ENCODE peak calls at places on chromosomes 1 and 21, in five cellular contexts. One of them, this sample, is unnamed.

GRCh38 chr1:210815641-210816040 is 318.3 kb downstream of the KCNH1 start:
- DNase-seq in right cardiac atrium: no peak
- DNase-seq in A549: no peak
- DNase-seq in pancreas: no peak
- DNase-seq in trophoblast cell: no peak
- DNase-seq in this sample: no peak

GRCh38 chr1:54569339-54569738 is 21.3 kb downstream of the ACOT11 start:
- DNase-seq in A549: no peak
- DNase-seq in trophoblast cell: no peak
- DNase-seq in pancreas: no peak
- DNase-seq in right cardiac atrium: no peak
- DNase-seq in this sample: no peak

GRCh38 chr1:39080884-39081265 is 54.7 kb downstream of the NDUFS5 start:
- DNase-seq in right cardiac atrium: peak
- DNase-seq in A549: no peak
- DNase-seq in trophoblast cell: no peak
- DNase-seq in pancreas: peak
- DNase-seq in this sample: no peak

GRCh38 chr1:180498594-180498993 is 3.8 kb downstream of the ACBD6 start:
- DNase-seq in pancreas: no peak
- DNase-seq in A549: no peak
- DNase-seq in right cardiac atrium: no peak
- DNase-seq in trophoblast cell: peak
- DNase-seq in this sample: no peak

GRCh38 chr1:1891349-1892078 is 627 bp upstream of the GNB1 start:
- DNase-seq in right cardiac atrium: peak
- DNase-seq in A549: peak
- DNase-seq in trophoblast cell: peak
- DNase-seq in pancreas: peak
- DNase-seq in this sample: peak

GRCh38 chr1:6292134-6292533 is 31.2 kb upstream of the GPR153 start:
- DNase-seq in pancreas: no peak
- DNase-seq in right cardiac atrium: no peak
- DNase-seq in A549: no peak
- DNase-seq in trophoblast cell: no peak
- DNase-seq in this sample: no peak

GRCh38 chr1:117128323-117129079 is 7.0 kb upstream of the TRIM45 start:
- DNase-seq in right cardiac atrium: no peak
- DNase-seq in trophoblast cell: peak
- DNase-seq in pancreas: no peak
- DNase-seq in A549: peak
- DNase-seq in this sample: no peak

GRCh38 chr1:182086620-182087019 is 25.1 kb upstream of the ZNF648 start:
- DNase-seq in trophoblast cell: peak
- DNase-seq in pancreas: no peak
- DNase-seq in right cardiac atrium: no peak
- DNase-seq in A549: no peak
- DNase-seq in this sample: no peak

GRCh38 chr1:116373451-116374339 is 651 bp downstream of the ATP1A1 start:
- DNase-seq in right cardiac atrium: peak
- DNase-seq in A549: no peak
- DNase-seq in trophoblast cell: peak
- DNase-seq in pancreas: peak
- DNase-seq in this sample: peak

GRCh38 chr1:19430121-19431068 is 54.9 kb downstream of the CAPZB start:
- DNase-seq in A549: peak
- DNase-seq in right cardiac atrium: no peak
- DNase-seq in pancreas: no peak
- DNase-seq in trophoblast cell: peak
- DNase-seq in this sample: peak

GRCh38 chr1:1434131-1434811 is 1.2 kb upstream of the VWA1 start:
- DNase-seq in A549: no peak
- DNase-seq in trophoblast cell: no peak
- DNase-seq in pancreas: peak
- DNase-seq in right cardiac atrium: peak
- DNase-seq in this sample: peak

DNA sequence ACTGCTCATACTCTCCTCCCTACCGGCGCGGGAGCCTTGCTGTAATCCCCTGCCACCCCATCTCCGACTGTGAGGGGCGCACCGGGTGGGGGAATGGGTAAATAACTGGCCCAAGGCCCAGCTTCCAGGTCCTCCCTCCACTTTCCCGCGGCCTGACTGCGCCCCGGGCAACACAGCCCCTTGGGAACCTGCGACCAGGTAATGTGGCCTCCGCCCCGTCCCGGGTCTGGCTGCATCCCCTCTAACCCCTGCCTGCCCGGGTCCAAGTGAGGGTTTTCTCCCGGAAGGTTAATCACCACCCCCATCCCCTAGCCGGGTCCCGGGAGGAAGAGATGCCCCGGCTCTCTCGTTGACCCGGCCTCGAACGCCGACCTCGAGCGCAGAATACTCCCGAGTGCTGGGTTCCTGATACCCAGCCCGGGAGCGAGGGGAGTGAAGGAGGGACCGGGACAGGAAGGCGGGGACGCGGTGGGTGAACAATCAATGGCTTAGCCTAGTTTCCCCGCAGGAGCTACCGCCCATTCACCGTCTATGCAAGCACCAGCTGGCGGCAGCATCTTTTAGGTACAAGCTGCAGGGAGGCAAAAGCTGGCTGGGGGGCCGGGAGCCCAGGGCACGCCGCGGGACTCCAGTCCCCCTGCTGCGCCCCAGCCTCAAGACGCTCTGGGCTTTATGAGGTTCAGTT is 5.9 kb upstream of the LHX9 start:
- DNase-seq in A549: no peak
- DNase-seq in trophoblast cell: no peak
- DNase-seq in right cardiac atrium: no peak
- DNase-seq in pancreas: no peak
- DNase-seq in this sample: no peak
- H3K4me3 ChIP-seq in A549: peak
- H3K4me3 ChIP-seq in trophoblast cell: no peak
- H3K4me3 ChIP-seq in right cardiac atrium: peak
- H3K4me3 ChIP-seq in pancreas: no peak
- H3K4me3 ChIP-seq in this sample: no peak

GRCh38 chr1:247360991-247361721 is 29.5 kb upstream of the ZNF496 start:
- DNase-seq in A549: no peak
- DNase-seq in right cardiac atrium: peak
- DNase-seq in trophoblast cell: peak
- DNase-seq in pancreas: no peak
- DNase-seq in this sample: no peak
- H3K27ac ChIP-seq in A549: no peak
- H3K27ac ChIP-seq in right cardiac atrium: peak
- H3K27ac ChIP-seq in trophoblast cell: no peak
- H3K27ac ChIP-seq in pancreas: no peak
- H3K27ac ChIP-seq in this sample: peak

GRCh38 chr1:173206816-173207595 is at the start of gene TNFSF4:
- DNase-seq in right cardiac atrium: no peak
- DNase-seq in A549: no peak
- DNase-seq in pancreas: no peak
- DNase-seq in trophoblast cell: peak
- DNase-seq in this sample: no peak
- H3K4me3 ChIP-seq in right cardiac atrium: no peak
- H3K4me3 ChIP-seq in A549: no peak
- H3K4me3 ChIP-seq in pancreas: no peak
- H3K4me3 ChIP-seq in trophoblast cell: no peak
- H3K4me3 ChIP-seq in this sample: no peak

GRCh38 chr21:26405071-26405470 is 168.0 kb downstream of the CYYR1 start:
- DNase-seq in A549: no peak
- DNase-seq in right cardiac atrium: no peak
- DNase-seq in pancreas: no peak
- DNase-seq in trophoblast cell: peak
- DNase-seq in this sample: no peak
- H3K27ac ChIP-seq in A549: peak
- H3K27ac ChIP-seq in right cardiac atrium: no peak
- H3K27ac ChIP-seq in pancreas: no peak
- H3K27ac ChIP-seq in trophoblast cell: peak
- H3K27ac ChIP-seq in this sample: no peak

GRCh38 chr1:43285269-43285986 is at the start of gene C1orf210:
- DNase-seq in trophoblast cell: peak
- DNase-seq in pancreas: peak
- DNase-seq in right cardiac atrium: no peak
- DNase-seq in A549: no peak
- DNase-seq in this sample: peak
- H3K4me3 ChIP-seq in trophoblast cell: peak
- H3K4me3 ChIP-seq in pancreas: peak
- H3K4me3 ChIP-seq in right cardiac atrium: no peak
- H3K4me3 ChIP-seq in A549: no peak
- H3K4me3 ChIP-seq in this sample: peak

GRCh38 chr1:203063287-203063686 is 22.5 kb downstream of the MYOG start:
- DNase-seq in A549: no peak
- DNase-seq in pancreas: no peak
- DNase-seq in right cardiac atrium: no peak
- DNase-seq in trophoblast cell: no peak
- DNase-seq in this sample: no peak

GRCh38 chr1:203065191-203065590 is 20.6 kb downstream of the MYOG start:
- DNase-seq in A549: no peak
- DNase-seq in right cardiac atrium: no peak
- DNase-seq in trophoblast cell: no peak
- DNase-seq in pancreas: no peak
- DNase-seq in this sample: no peak

GRCh38 chr1:203072002-203072607 is 13.7 kb downstream of the MYOG start:
- DNase-seq in trophoblast cell: no peak
- DNase-seq in pancreas: no peak
- DNase-seq in right cardiac atrium: no peak
- DNase-seq in A549: no peak
- DNase-seq in this sample: no peak

GRCh38 chr1:203069028-203069804 is 16.6 kb downstream of the MYOG start:
- DNase-seq in A549: no peak
- DNase-seq in trophoblast cell: no peak
- DNase-seq in pancreas: no peak
- DNase-seq in right cardiac atrium: no peak
- DNase-seq in this sample: no peak

DNA sequence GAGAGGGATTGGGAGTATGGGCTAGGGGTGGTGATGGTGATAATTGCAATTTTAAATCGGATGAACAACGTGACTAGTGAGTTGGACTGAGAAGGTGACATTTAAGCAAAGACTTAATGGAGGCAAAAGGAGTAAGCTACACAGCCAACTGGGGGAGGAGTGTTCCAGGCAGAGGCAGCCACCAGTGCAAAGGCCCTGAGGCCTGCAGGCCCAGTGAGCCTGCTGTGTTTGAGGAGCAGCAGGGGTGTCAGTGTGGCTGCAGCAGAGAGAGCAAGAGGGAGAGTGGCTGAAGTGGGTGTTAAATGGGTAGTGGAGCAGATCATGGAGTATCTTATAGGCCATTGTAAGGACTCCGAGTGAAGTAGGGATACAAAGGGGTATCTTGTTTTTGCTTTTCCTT is 18.8 kb downstream of the MYOG start:
- DNase-seq in trophoblast cell: no peak
- DNase-seq in pancreas: no peak
- DNase-seq in A549: no peak
- DNase-seq in right cardiac atrium: no peak
- DNase-seq in this sample: no peak
- H3K27ac ChIP-seq in trophoblast cell: no peak
- H3K27ac ChIP-seq in pancreas: no peak
- H3K27ac ChIP-seq in A549: no peak
- H3K27ac ChIP-seq in right cardiac atrium: no peak
- H3K27ac ChIP-seq in this sample: no peak

GRCh38 chr1:15617874-15618684 is 821 bp downstream of the DDI2 start:
- DNase-seq in A549: no peak
- DNase-seq in pancreas: no peak
- DNase-seq in right cardiac atrium: no peak
- DNase-seq in trophoblast cell: peak
- DNase-seq in this sample: no peak

GRCh38 chr1:15616704-15617172 is 520 bp upstream of the DDI2 start:
- DNase-seq in trophoblast cell: no peak
- DNase-seq in right cardiac atrium: no peak
- DNase-seq in A549: no peak
- DNase-seq in pancreas: no peak
- DNase-seq in this sample: no peak

GRCh38 chr1:15620155-15620545 is 2.9 kb downstream of the DDI2 start:
- DNase-seq in right cardiac atrium: no peak
- DNase-seq in A549: peak
- DNase-seq in trophoblast cell: peak
- DNase-seq in pancreas: no peak
- DNase-seq in this sample: no peak

GRCh38 chr1:15617173-15617873 is at the start of gene DDI2:
- DNase-seq in pancreas: peak
- DNase-seq in A549: peak
- DNase-seq in right cardiac atrium: peak
- DNase-seq in trophoblast cell: peak
- DNase-seq in this sample: peak

GRCh38 chr1:15618685-15619525 is 1.6 kb downstream of the DDI2 start:
- DNase-seq in A549: no peak
- DNase-seq in pancreas: no peak
- DNase-seq in right cardiac atrium: no peak
- DNase-seq in trophoblast cell: peak
- DNase-seq in this sample: no peak
- H3K4me3 ChIP-seq in A549: peak
- H3K4me3 ChIP-seq in pancreas: peak
- H3K4me3 ChIP-seq in right cardiac atrium: peak
- H3K4me3 ChIP-seq in trophoblast cell: no peak
- H3K4me3 ChIP-seq in this sample: peak

DNA sequence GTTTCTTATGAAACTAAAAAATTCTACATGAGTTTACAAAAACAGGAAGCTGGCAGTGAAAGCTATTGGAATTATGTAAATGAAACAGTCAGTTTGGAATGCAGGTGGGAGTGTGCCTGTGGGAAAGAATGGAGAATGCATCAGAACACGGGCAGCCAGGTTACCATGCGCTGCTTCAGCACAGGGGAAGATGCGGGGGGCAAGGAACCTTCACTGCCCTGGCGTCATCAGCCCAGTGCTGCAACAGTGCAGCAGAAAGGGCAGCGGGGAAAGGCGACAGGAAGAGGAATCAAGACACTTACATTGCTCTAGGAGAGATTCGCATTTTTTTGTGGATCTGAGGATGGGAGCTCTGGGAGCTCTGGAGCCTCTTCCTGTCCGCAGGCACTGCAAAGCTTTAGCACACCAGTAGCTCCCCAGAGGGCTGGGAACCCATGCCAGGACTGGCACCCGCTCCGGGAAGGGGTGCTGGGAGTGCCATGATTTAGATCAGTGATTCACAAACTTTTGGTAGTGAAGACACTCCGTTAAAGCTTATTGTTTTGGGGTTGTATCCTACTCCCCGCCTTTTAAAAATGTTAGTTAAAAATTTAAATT is 64.1 kb upstream of the WDR26 start:
- DNase-seq in trophoblast cell: peak
- DNase-seq in right cardiac atrium: no peak
- DNase-seq in pancreas: no peak
- DNase-seq in A549: no peak
- DNase-seq in this sample: no peak
- H3K27ac ChIP-seq in trophoblast cell: peak
- H3K27ac ChIP-seq in right cardiac atrium: peak
- H3K27ac ChIP-seq in pancreas: peak
- H3K27ac ChIP-seq in A549: no peak
- H3K27ac ChIP-seq in this sample: peak

GRCh38 chr1:160284220-160284781 is 632 bp downstream of the PEX19 start:
- DNase-seq in trophoblast cell: peak
- DNase-seq in pancreas: no peak
- DNase-seq in A549: peak
- DNase-seq in right cardiac atrium: no peak
- DNase-seq in this sample: peak

GRCh38 chr1:160282807-160283206 is 2.1 kb downstream of the PEX19 start:
- DNase-seq in right cardiac atrium: no peak
- DNase-seq in trophoblast cell: no peak
- DNase-seq in pancreas: no peak
- DNase-seq in A549: no peak
- DNase-seq in this sample: no peak

GRCh38 chr1:160284782-160285344 is at the start of gene PEX19:
- DNase-seq in right cardiac atrium: peak
- DNase-seq in pancreas: peak
- DNase-seq in A549: peak
- DNase-seq in trophoblast cell: peak
- DNase-seq in this sample: peak

GRCh38 chr1:160285506-160285905 is 573 bp upstream of the PEX19 start:
- DNase-seq in right cardiac atrium: no peak
- DNase-seq in pancreas: peak
- DNase-seq in trophoblast cell: no peak
- DNase-seq in A549: no peak
- DNase-seq in this sample: no peak
- H3K4me3 ChIP-seq in right cardiac atrium: peak
- H3K4me3 ChIP-seq in pancreas: no peak
- H3K4me3 ChIP-seq in trophoblast cell: no peak
- H3K4me3 ChIP-seq in A549: peak
- H3K4me3 ChIP-seq in this sample: no peak